ENCODE peak calls at places on chromosomes 12 and 14, in eight cellular contexts. J, U, A, R, D, K, W and Q are unnamed samples.

GRCh38 chr12:57464569-57464968 is 5.0 kb downstream of the GLI1 start:
- DNase-seq in J (no peak), U (no peak), A (no peak), R (no peak), D (no peak), K (no peak), W (no peak), Q (no peak)

GRCh38 chr12:4355843-4356327 is 23.6 kb downstream of the FGF23 start:
- DNase-seq in J (peak; percentile 76), U (no peak), A (no peak), R (no peak), D (peak; percentile 8), K (peak; percentile 60), W (no peak), Q (peak; percentile 14)

GRCh38 chr12:114659084-114659483 is 24.9 kb downstream of the TBX3 start:
- DNase-seq in J (no peak), U (no peak), A (no peak), R (no peak), D (no peak), K (no peak), W (no peak), Q (no peak)

GRCh38 chr12:124125472-124125871 is 152.5 kb downstream of the ZNF664 start:
- DNase-seq in J (no peak), U (no peak), A (peak; percentile 34), R (no peak), D (no peak), K (no peak), W (no peak), Q (no peak)

GRCh38 chr12:68292157-68292940 is 38.9 kb upstream of the IL22 start:
- DNase-seq in J (no peak), U (no peak), A (no peak), R (no peak), D (no peak), K (no peak), W (no peak), Q (no peak)

GRCh38 chr12:120485914-120486881 is 9.7 kb upstream of the DYNLL1 start:
- DNase-seq in J (no peak), U (no peak), A (no peak), R (no peak), D (no peak), K (no peak), W (no peak), Q (no peak)

GRCh38 chr14:104438166-104438887 is 141.2 kb upstream of the C14orf180 start:
- DNase-seq in J (no peak), U (no peak), A (peak; percentile 69), R (peak; percentile 17), D (no peak), K (peak; percentile 1), W (no peak), Q (no peak)

GRCh38 chr14:91108941-91109611 is 4.8 kb upstream of the DGLUCY start:
- DNase-seq in J (no peak), U (peak; percentile 46), A (no peak), R (no peak), D (no peak), K (no peak), W (no peak), Q (no peak)

GRCh38 chr12:68270358-68270757 is 17.0 kb upstream of the IL22 start:
- DNase-seq in J (no peak), U (no peak), A (no peak), R (no peak), D (no peak), K (no peak), W (no peak), Q (no peak)

GRCh38 chr14:55129086-55129427 is at the start of gene LGALS3:
- DNase-seq in J (peak; percentile 56), U (peak; percentile 87), A (peak; percentile 88), R (peak; percentile 83), D (peak; percentile 51), K (peak; percentile 80), W (peak; percentile 91), Q (peak; percentile 32)
- TF ChIP-seq POLR2A in J (peak; percentile 77), U (no peak), A (peak; percentile 38), R (peak; percentile 78), D (peak; percentile 85), K (no peak), W (no peak), Q (peak; percentile 76)

GRCh38 chr12:39620664-39621658 is 1.4 kb upstream of the ABCD2 start:
- DNase-seq in J (no peak), U (no peak), A (no peak), R (no peak), D (no peak), K (no peak), W (no peak), Q (no peak)
- TF ChIP-seq POLR2A in J (no peak), U (no peak), A (no peak), R (no peak), D (no peak), K (no peak), W (no peak), Q (no peak)

GRCh38 chr12:6570264-6570887 is 2.3 kb upstream of the NOP2 start:
- DNase-seq in J (peak; percentile 72), U (peak; percentile 56), A (no peak), R (peak; percentile 45), D (no peak), K (peak; percentile 49), W (no peak), Q (peak; percentile 52)

GRCh38 chr12:6569786-6570185 is 1.7 kb upstream of the NOP2 start:
- DNase-seq in J (no peak), U (no peak), A (no peak), R (no peak), D (no peak), K (no peak), W (no peak), Q (no peak)

GRCh38 chr12:6567112-6567680 is 895 bp downstream of the NOP2 start:
- DNase-seq in J (no peak), U (no peak), A (no peak), R (no peak), D (no peak), K (no peak), W (no peak), Q (no peak)

GRCh38 chr12:6567824-6568617 is at the start of gene NOP2:
- DNase-seq in J (peak; percentile 95), U (peak; percentile 94), A (peak; percentile 96), R (peak; percentile 90), D (peak; percentile 83), K (peak; percentile 89), W (peak; percentile 96), Q (peak; percentile 92)

GRCh38 chr12:6569312-6569711 is 1.2 kb upstream of the NOP2 start:
- DNase-seq in J (no peak), U (no peak), A (no peak), R (no peak), D (no peak), K (no peak), W (no peak), Q (no peak)
- TF ChIP-seq POLR2A in J (no peak), U (no peak), A (no peak), R (no peak), D (no peak), K (no peak), W (no peak), Q (no peak)

GRCh38 chr14:100069161-100069800 is 4.1 kb downstream of the EVL start:
- DNase-seq in J (no peak), U (no peak), A (no peak), R (no peak), D (no peak), K (no peak), W (no peak), Q (no peak)
- TF ChIP-seq POLR2A in J (no peak), U (no peak), A (no peak), R (no peak), D (no peak), K (no peak), W (no peak), Q (no peak)

DNA sequence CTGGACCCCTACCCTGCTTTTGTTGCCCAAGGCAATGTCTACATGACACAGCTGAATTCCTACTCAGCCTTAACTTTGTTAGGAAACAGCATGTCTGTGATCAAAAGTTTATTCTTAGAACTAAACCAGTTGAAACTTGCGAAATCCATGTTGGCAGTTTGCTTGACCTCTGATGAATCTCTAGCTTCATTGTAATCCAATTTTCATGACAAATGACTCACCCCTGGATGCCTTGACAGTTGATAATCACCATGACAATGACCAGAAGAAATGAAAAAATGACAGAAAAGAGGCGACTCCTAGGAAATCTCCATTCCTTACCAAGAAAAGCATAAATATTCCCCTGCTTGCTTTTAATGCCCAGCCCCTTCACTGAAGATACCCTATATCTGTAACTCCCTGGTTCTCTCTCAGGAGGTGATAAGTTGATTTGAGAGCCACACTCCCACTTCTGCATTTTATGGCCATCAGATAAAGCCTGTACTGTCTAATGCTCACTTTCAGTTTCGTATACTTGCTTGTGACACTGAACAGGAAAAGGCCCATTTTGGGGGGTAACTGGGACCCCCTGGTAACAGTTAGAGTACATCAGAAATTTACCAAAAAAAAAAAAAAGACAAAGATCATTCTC is 148.6 kb upstream of the SYT10 start:
- DNase-seq in J (peak; percentile 49), U (no peak), A (no peak), R (no peak), D (no peak), K (peak; percentile 66), W (no peak), Q (no peak)
- TF ChIP-seq POLR2A in J (no peak), U (no peak), A (no peak), R (no peak), D (no peak), K (no peak), W (no peak), Q (no peak)